ENCODE peak calls at places on chromosome 15, in ten cellular contexts. Y is Calu3; S is stomach; R is CD8-positive, alpha-beta memory T cell; G is kidney tubule cell; T is mucosa of descending colon; J is GF-D8; O is SK-N-SH; A is activated effector memory CD4-positive, alpha-beta T cell treated with Interleukin-2 at 50 U/mL for 16 hours; H is B cell. X is an unnamed sample.

GRCh38 chr15:49927462-49927861 is 191.6 kb downstream of the ATP8B4 start:
- DNase-seq in Y (no peak), S (no peak), R (no peak), G (no peak), T (no peak), J (peak), O (no peak), A (no peak), H (no peak), X (no peak)

GRCh38 chr15:71596672-71597071 is 213.7 kb upstream of the NR2E3 start:
- DNase-seq in Y (no peak), S (peak), R (no peak), G (no peak), T (peak), J (no peak), O (no peak), A (no peak), H (no peak), X (no peak)

GRCh38 chr15:59138243-59138642 is 33.3 kb downstream of the CCNB2 start:
- DNase-seq in Y (peak), S (peak), R (peak), G (peak), T (peak), J (no peak), O (peak), A (peak), H (peak), X (peak)

GRCh38 chr15:101000271-101000681 is 81.1 kb downstream of the LRRK1 start:
- DNase-seq in Y (no peak), S (no peak), R (no peak), G (no peak), T (no peak), J (no peak), O (no peak), A (no peak), H (no peak), X (no peak)

GRCh38 chr15:41941644-41942415 is 30.5 kb downstream of the EHD4 start:
- DNase-seq in Y (no peak), S (no peak), R (no peak), G (no peak), T (no peak), J (no peak), O (no peak), A (no peak), H (no peak), X (no peak)

GRCh38 chr15:51274956-51275355 is 63.4 kb downstream of the CYP19A1 start:
- DNase-seq in Y (no peak), S (no peak), R (no peak), G (no peak), T (no peak), J (no peak), O (no peak), A (no peak), H (no peak), X (no peak)

GRCh38 chr15:100224206-100225185 is 117.3 kb downstream of the ADAMTS17 start:
- DNase-seq in Y (no peak), S (no peak), R (peak), G (peak), T (no peak), J (no peak), O (no peak), A (no peak), H (no peak), X (no peak)

GRCh38 chr15:77030928-77031375 is 36.0 kb downstream of the PSTPIP1 start:
- DNase-seq in Y (no peak), S (peak), R (no peak), G (no peak), T (no peak), J (no peak), O (peak), A (no peak), H (no peak), X (no peak)

GRCh38 chr15:76529911-76530310 is 193.3 kb downstream of the ISL2 start:
- DNase-seq in Y (no peak), S (no peak), R (no peak), G (peak), T (no peak), J (no peak), O (no peak), A (no peak), H (no peak), X (no peak)

GRCh38 chr15:78726870-78727551 is 84.3 kb downstream of the ADAMTS7 start:
- DNase-seq in Y (peak), S (peak), R (no peak), G (peak), T (peak), J (no peak), O (peak), A (no peak), H (no peak), X (peak)

GRCh38 chr15:69321041-69321554 is 22.4 kb downstream of the PAQR5 start:
- DNase-seq in Y (no peak), S (no peak), R (no peak), G (no peak), T (peak), J (peak), O (peak), A (no peak), H (no peak), X (no peak)

GRCh38 chr15:40247406-40247971 is 8.6 kb downstream of the PAK6 start:
- DNase-seq in Y (no peak), S (no peak), R (no peak), G (no peak), T (no peak), J (no peak), O (no peak), A (no peak), H (no peak), X (no peak)

GRCh38 chr15:99446565-99447496 is 119.0 kb upstream of the MEF2A start:
- DNase-seq in Y (no peak), S (peak), R (no peak), G (no peak), T (no peak), J (no peak), O (peak), A (no peak), H (no peak), X (no peak)

GRCh38 chr15:93180656-93181055 is 91.6 kb upstream of the RGMA start:
- DNase-seq in Y (peak), S (no peak), R (no peak), G (no peak), T (no peak), J (no peak), O (no peak), A (no peak), H (no peak), X (no peak)

GRCh38 chr15:38611228-38611627 is 46.6 kb upstream of the RASGRP1 start:
- DNase-seq in Y (no peak), S (no peak), R (peak), G (no peak), T (no peak), J (no peak), O (no peak), A (peak), H (no peak), X (no peak)

GRCh38 chr15:98025237-98025636 is 64.7 kb downstream of the ARRDC4 start:
- DNase-seq in Y (no peak), S (no peak), R (no peak), G (peak), T (no peak), J (no peak), O (no peak), A (no peak), H (no peak), X (no peak)

GRCh38 chr15:101637549-101638318 is 14.4 kb downstream of the TM2D3 start:
- DNase-seq in Y (no peak), S (no peak), R (no peak), G (peak), T (peak), J (no peak), O (no peak), A (no peak), H (no peak), X (no peak)

GRCh38 chr15:88621789-88622604 is 857 bp downstream of the AEN start:
- DNase-seq in Y (no peak), S (no peak), R (peak), G (peak), T (no peak), J (no peak), O (no peak), A (peak), H (peak), X (peak)

GRCh38 chr15:74036271-74037170 is 42.0 kb downstream of the PML start:
- DNase-seq in Y (peak), S (peak), R (no peak), G (peak), T (peak), J (no peak), O (peak), A (no peak), H (no peak), X (peak)

GRCh38 chr15:97652041-97652440 is 308.5 kb upstream of the ARRDC4 start:
- DNase-seq in Y (no peak), S (no peak), R (no peak), G (no peak), T (no peak), J (no peak), O (no peak), A (no peak), H (no peak), X (no peak)

GRCh38 chr15:78308422-78309021 is 9.1 kb upstream of the SKIC8 start:
- DNase-seq in Y (peak), S (peak), R (peak), G (peak), T (peak), J (no peak), O (peak), A (peak), H (no peak), X (peak)

GRCh38 chr15:73683624-73684536 is at the start of gene CD276:
- DNase-seq in Y (peak), S (peak), R (no peak), G (peak), T (peak), J (no peak), O (peak), A (no peak), H (peak), X (no peak)

GRCh38 chr15:80936288-80937078 is 53.1 kb downstream of the MESD start:
- DNase-seq in Y (no peak), S (no peak), R (no peak), G (no peak), T (no peak), J (no peak), O (no peak), A (no peak), H (no peak), X (no peak)

GRCh38 chr15:83300826-83301225 is 16.4 kb upstream of the BNC1 start:
- DNase-seq in Y (no peak), S (no peak), R (no peak), G (peak), T (no peak), J (no peak), O (no peak), A (no peak), H (no peak), X (no peak)

GRCh38 chr15:90870354-90871096 is 2.1 kb downstream of the FURIN start:
- DNase-seq in Y (no peak), S (no peak), R (no peak), G (peak), T (no peak), J (no peak), O (no peak), A (no peak), H (no peak), X (peak)

GRCh38 chr15:92451225-92451825 is 57.6 kb downstream of the ST8SIA2 start:
- DNase-seq in Y (no peak), S (no peak), R (no peak), G (peak), T (no peak), J (no peak), O (no peak), A (no peak), H (no peak), X (no peak)

GRCh38 chr15:99731336-99732267 is 1.6 kb downstream of the LYSMD4 start:
- DNase-seq in Y (no peak), S (peak), R (no peak), G (no peak), T (no peak), J (no peak), O (no peak), A (no peak), H (no peak), X (no peak)

GRCh38 chr15:92879949-92880725 is 20.0 kb upstream of the CHD2 start:
- DNase-seq in Y (no peak), S (no peak), R (peak), G (no peak), T (no peak), J (no peak), O (no peak), A (no peak), H (no peak), X (peak)

GRCh38 chr15:57506422-57506821 is 85.3 kb upstream of the MYZAP start:
- DNase-seq in Y (peak), S (no peak), R (no peak), G (peak), T (peak), J (no peak), O (no peak), A (no peak), H (no peak), X (no peak)

GRCh38 chr15:73530649-73531048 is 87.7 kb downstream of the REC114 start:
- DNase-seq in Y (no peak), S (no peak), R (no peak), G (no peak), T (no peak), J (no peak), O (no peak), A (no peak), H (no peak), X (no peak)

GRCh38 chr15:60573936-60574335 is 95.0 kb upstream of the ICE2 start:
- DNase-seq in Y (no peak), S (no peak), R (peak), G (no peak), T (no peak), J (no peak), O (no peak), A (peak), H (no peak), X (no peak)

GRCh38 chr15:94287794-94288246 is 56.5 kb downstream of the MCTP2 start:
- DNase-seq in Y (no peak), S (peak), R (peak), G (no peak), T (no peak), J (peak), O (peak), A (no peak), H (peak), X (peak)

GRCh38 chr15:51379390-51379789 is 37.9 kb downstream of the GLDN start:
- DNase-seq in Y (no peak), S (no peak), R (no peak), G (no peak), T (no peak), J (no peak), O (no peak), A (no peak), H (no peak), X (no peak)

GRCh38 chr15:41806291-41807181 is 21.4 kb upstream of the JMJD7 start:
- DNase-seq in Y (no peak), S (peak), R (no peak), G (peak), T (no peak), J (no peak), O (no peak), A (no peak), H (no peak), X (no peak)

GRCh38 chr15:70493787-70494514 is 269.4 kb downstream of the UACA start:
- DNase-seq in Y (peak), S (no peak), R (no peak), G (peak), T (no peak), J (no peak), O (no peak), A (no peak), H (no peak), X (no peak)

GRCh38 chr15:68463996-68464395 is 32.0 kb upstream of the ITGA11 start:
- DNase-seq in Y (no peak), S (no peak), R (no peak), G (no peak), T (no peak), J (no peak), O (no peak), A (no peak), H (no peak), X (no peak)